ENCODE peak calls at places on chromosomes 13 and 19, in ten cellular contexts. I, Q, N, P, W, D, F, Z, Y and T are unnamed samples.

GRCh38 chr19:18089726-18090125 is 3.0 kb upstream of the IL12RB1 start:
- DNase-seq in Z (no peak), N (no peak), Q (no peak), W (no peak), D (no peak), P (no peak), F (peak; percentile 78), I (no peak), Y (no peak), T (no peak)

GRCh38 chr13:113802090-113802531 is 43.1 kb downstream of the TMEM255B start:
- DNase-seq in N (peak; percentile 27), W (no peak), Y (peak; percentile 81), Q (no peak), I (no peak), Z (no peak), F (no peak), P (no peak), D (no peak), T (no peak)

GRCh38 chr19:19782783-19783182 is 38.8 kb downstream of the ZNF506 start:
- DNase-seq in P (no peak), W (no peak), N (no peak), Q (no peak), Z (no peak), I (no peak), F (no peak), D (no peak), Y (no peak), T (no peak)

GRCh38 chr19:17333611-17334413 is 843 bp downstream of the ANO8 start:
- DNase-seq in Y (peak; percentile 81), Z (peak; percentile 73), I (peak; percentile 51), N (no peak), D (no peak), F (no peak), P (no peak), W (peak; percentile 77), Q (no peak), T (no peak)

GRCh38 chr13:76971215-76971614 is 20.7 kb upstream of the CLN5 start:
- DNase-seq in Y (no peak), W (no peak), Z (no peak), D (no peak), I (no peak), F (no peak), N (no peak), P (no peak), Q (no peak), T (no peak)

GRCh38 chr13:76730220-76730619 is 156.0 kb downstream of the KCTD12 start:
- DNase-seq in D (no peak), Y (no peak), I (no peak), Q (no peak), F (no peak), Z (no peak), P (no peak), N (no peak), W (no peak), T (no peak)

GRCh38 chr19:33428627-33429013 is 55.1 kb downstream of the CEBPG start:
- DNase-seq in F (no peak), D (no peak), Q (no peak), I (no peak), Y (no peak), Z (no peak), W (no peak), P (no peak), N (no peak), T (no peak)

GRCh38 chr19:58518261-58519086 is 1.1 kb downstream of the ZBTB45 start:
- DNase-seq in D (no peak), N (no peak), I (no peak), P (no peak), F (no peak), Y (no peak), Q (no peak), Z (no peak), W (no peak), T (no peak)

GRCh38 chr19:1063909-1064660 is 2.9 kb upstream of the ARHGAP45 start:
- DNase-seq in I (no peak), N (no peak), Y (no peak), P (no peak), Q (no peak), W (no peak), D (no peak), Z (no peak), F (no peak), T (no peak)

GRCh38 chr19:4258181-4258580 is 11.3 kb downstream of the YJU2 start:
- DNase-seq in W (no peak), Y (no peak), Q (no peak), N (no peak), P (no peak), D (no peak), Z (no peak), F (no peak), I (no peak), T (no peak)

GRCh38 chr19:53942001-53942786 is 20.5 kb upstream of the CACNG8 start:
- DNase-seq in N (no peak), D (no peak), W (peak; percentile 18), Z (no peak), P (no peak), F (no peak), Y (no peak), I (no peak), Q (no peak), T (no peak)

GRCh38 chr19:11152318-11153062 is 3.1 kb downstream of the SPC24 start:
- DNase-seq in I (no peak), N (no peak), W (no peak), Y (peak; percentile 87), P (peak; percentile 90), Z (no peak), Q (no peak), D (peak; percentile 74), F (no peak), T (no peak)

GRCh38 chr13:45367358-45367757 is 26.4 kb upstream of the TPT1 start:
- DNase-seq in I (peak; percentile 78), Y (peak; percentile 78), Z (peak; percentile 86), W (peak; percentile 84), F (no peak), N (peak; percentile 65), D (no peak), Q (no peak), P (peak; percentile 76), T (no peak)

GRCh38 chr19:23071087-23071511 is 45.7 kb upstream of the ZNF730 start:
- DNase-seq in W (no peak), N (no peak), Z (no peak), Q (no peak), Y (no peak), F (no peak), I (no peak), P (peak; percentile 65), D (peak; percentile 2), T (no peak)

GRCh38 chr13:51311957-51312520 is 27.5 kb upstream of the SERPINE3 start:
- DNase-seq in Y (no peak), I (no peak), N (no peak), Q (no peak), D (no peak), F (no peak), W (no peak), Z (no peak), P (no peak), T (no peak)

GRCh38 chr19:47353307-47353712 is 4.2 kb downstream of the DHX34 start:
- DNase-seq in P (no peak), I (no peak), Z (no peak), D (no peak), Y (no peak), F (no peak), Q (no peak), W (no peak), N (no peak), T (no peak)

GRCh38 chr13:48804836-48805601 is 151.3 kb downstream of the CYSLTR2 start:
- DNase-seq in Q (no peak), D (no peak), I (no peak), F (no peak), W (no peak), Z (no peak), Y (peak; percentile 38), P (no peak), N (no peak), T (no peak)

GRCh38 chr19:3061214-3062161 is 807 bp downstream of the TLE5 start:
- DNase-seq in D (no peak), P (peak; percentile 76), W (peak; percentile 45), Y (peak; percentile 36), Q (no peak), N (peak; percentile 44), I (peak; percentile 50), F (peak; percentile 26), Z (peak; percentile 57), T (no peak)

GRCh38 chr13:87089391-87089790 is 581.8 kb upstream of the SLITRK5 start:
- DNase-seq in N (peak; percentile 19), W (no peak), Q (no peak), F (no peak), Y (peak; percentile 83), I (no peak), P (no peak), D (peak; percentile 40), Z (no peak), T (no peak)

GRCh38 chr19:47310323-47310722 is 662 bp downstream of the C5AR1 start:
- DNase-seq in F (no peak), Y (no peak), W (no peak), D (no peak), I (no peak), Z (no peak), P (no peak), N (no peak), Q (no peak), T (no peak)

GRCh38 chr13:75226092-75226491 is 255.9 kb downstream of the TBC1D4 start:
- DNase-seq in F (no peak), Z (no peak), N (no peak), W (no peak), D (no peak), Y (no peak), Q (no peak), P (no peak), I (no peak), T (no peak)